ENCODE peak calls at places on chromosomes 5 and 9, in nine cellular contexts. One of them, this sample, is unnamed.

GRCh38 chr5:57032151-57032551 is 80.2 kb upstream of the MIER3 start:
- DNase-seq in tibial nerve: no peak
- DNase-seq in NCI-H510A treated with DMSO at 0.1 percent for 48 hours: no peak
- DNase-seq in germinal center: no peak
- DNase-seq in HT-29: peak; percentile 71
- DNase-seq in AG20443: no peak
- DNase-seq in stimulated activated CD4-positive, alpha-beta T cell treated with anti-CD3 and anti-CD28 coated beads, Interleukin-1b, Interleukin-23, amount 100 ng/mL, for 24 hours: no peak
- DNase-seq in heart left ventricle: no peak
- DNase-seq in prostate gland: no peak
- DNase-seq in this sample: no peak

GRCh38 chr5:73137575-73138530 is 17.5 kb downstream of the TMEM171 start:
- DNase-seq in tibial nerve: no peak
- DNase-seq in NCI-H510A treated with DMSO at 0.1 percent for 48 hours: no peak
- DNase-seq in germinal center: no peak
- DNase-seq in HT-29: no peak
- DNase-seq in AG20443: no peak
- DNase-seq in stimulated activated CD4-positive, alpha-beta T cell treated with anti-CD3 and anti-CD28 coated beads, Interleukin-1b, Interleukin-23, amount 100 ng/mL, for 24 hours: no peak
- DNase-seq in heart left ventricle: no peak
- DNase-seq in prostate gland: no peak
- DNase-seq in this sample: no peak

GRCh38 chr5:144395704-144396103 is 225.0 kb downstream of the KCTD16 start:
- DNase-seq in tibial nerve: no peak
- DNase-seq in NCI-H510A treated with DMSO at 0.1 percent for 48 hours: no peak
- DNase-seq in germinal center: peak; percentile 8
- DNase-seq in HT-29: no peak
- DNase-seq in AG20443: no peak
- DNase-seq in stimulated activated CD4-positive, alpha-beta T cell treated with anti-CD3 and anti-CD28 coated beads, Interleukin-1b, Interleukin-23, amount 100 ng/mL, for 24 hours: no peak
- DNase-seq in heart left ventricle: no peak
- DNase-seq in prostate gland: no peak
- DNase-seq in this sample: no peak

GRCh38 chr5:164600929-164601535 is 1095.6 kb downstream of the MAT2B start:
- DNase-seq in tibial nerve: no peak
- DNase-seq in NCI-H510A treated with DMSO at 0.1 percent for 48 hours: no peak
- DNase-seq in germinal center: no peak
- DNase-seq in HT-29: no peak
- DNase-seq in AG20443: no peak
- DNase-seq in stimulated activated CD4-positive, alpha-beta T cell treated with anti-CD3 and anti-CD28 coated beads, Interleukin-1b, Interleukin-23, amount 100 ng/mL, for 24 hours: no peak
- DNase-seq in heart left ventricle: no peak
- DNase-seq in prostate gland: no peak
- DNase-seq in this sample: no peak

GRCh38 chr9:130627051-130627450 is 37.3 kb upstream of the PRDM12 start:
- DNase-seq in tibial nerve: no peak
- DNase-seq in NCI-H510A treated with DMSO at 0.1 percent for 48 hours: no peak
- DNase-seq in germinal center: no peak
- DNase-seq in HT-29: no peak
- DNase-seq in AG20443: no peak
- DNase-seq in stimulated activated CD4-positive, alpha-beta T cell treated with anti-CD3 and anti-CD28 coated beads, Interleukin-1b, Interleukin-23, amount 100 ng/mL, for 24 hours: no peak
- DNase-seq in heart left ventricle: no peak
- DNase-seq in prostate gland: no peak
- DNase-seq in this sample: no peak

GRCh38 chr5:10902145-10902544 is 141.1 kb upstream of the DAP start:
- DNase-seq in tibial nerve: no peak
- DNase-seq in NCI-H510A treated with DMSO at 0.1 percent for 48 hours: no peak
- DNase-seq in germinal center: no peak
- DNase-seq in HT-29: no peak
- DNase-seq in AG20443: peak; percentile 52
- DNase-seq in stimulated activated CD4-positive, alpha-beta T cell treated with anti-CD3 and anti-CD28 coated beads, Interleukin-1b, Interleukin-23, amount 100 ng/mL, for 24 hours: no peak
- DNase-seq in heart left ventricle: no peak
- DNase-seq in prostate gland: no peak
- DNase-seq in this sample: no peak

GRCh38 chr9:108671794-108672193 is 184.0 kb downstream of the ACTL7B start:
- DNase-seq in tibial nerve: no peak
- DNase-seq in NCI-H510A treated with DMSO at 0.1 percent for 48 hours: no peak
- DNase-seq in germinal center: no peak
- DNase-seq in HT-29: no peak
- DNase-seq in AG20443: peak; percentile 78
- DNase-seq in stimulated activated CD4-positive, alpha-beta T cell treated with anti-CD3 and anti-CD28 coated beads, Interleukin-1b, Interleukin-23, amount 100 ng/mL, for 24 hours: no peak
- DNase-seq in heart left ventricle: no peak
- DNase-seq in prostate gland: no peak
- DNase-seq in this sample: no peak

GRCh38 chr5:92956886-92957285 is 624.1 kb downstream of the NR2F1-AS1 start:
- DNase-seq in tibial nerve: no peak
- DNase-seq in NCI-H510A treated with DMSO at 0.1 percent for 48 hours: no peak
- DNase-seq in germinal center: no peak
- DNase-seq in HT-29: no peak
- DNase-seq in AG20443: no peak
- DNase-seq in stimulated activated CD4-positive, alpha-beta T cell treated with anti-CD3 and anti-CD28 coated beads, Interleukin-1b, Interleukin-23, amount 100 ng/mL, for 24 hours: no peak
- DNase-seq in heart left ventricle: no peak
- DNase-seq in prostate gland: no peak
- DNase-seq in this sample: no peak

GRCh38 chr9:35729700-35730485 is 2.1 kb downstream of the TLN1 start:
- DNase-seq in tibial nerve: no peak
- DNase-seq in NCI-H510A treated with DMSO at 0.1 percent for 48 hours: peak; percentile 3
- DNase-seq in germinal center: peak; percentile 62
- DNase-seq in HT-29: peak; percentile 59
- DNase-seq in AG20443: peak; percentile 86
- DNase-seq in stimulated activated CD4-positive, alpha-beta T cell treated with anti-CD3 and anti-CD28 coated beads, Interleukin-1b, Interleukin-23, amount 100 ng/mL, for 24 hours: no peak
- DNase-seq in heart left ventricle: peak; percentile 83
- DNase-seq in prostate gland: no peak
- DNase-seq in this sample: no peak

GRCh38 chr9:109203761-109204360 is 36.8 kb upstream of the FRRS1L start:
- DNase-seq in tibial nerve: no peak
- DNase-seq in NCI-H510A treated with DMSO at 0.1 percent for 48 hours: no peak
- DNase-seq in germinal center: no peak
- DNase-seq in HT-29: no peak
- DNase-seq in AG20443: no peak
- DNase-seq in stimulated activated CD4-positive, alpha-beta T cell treated with anti-CD3 and anti-CD28 coated beads, Interleukin-1b, Interleukin-23, amount 100 ng/mL, for 24 hours: no peak
- DNase-seq in heart left ventricle: no peak
- DNase-seq in prostate gland: no peak
- DNase-seq in this sample: no peak

This sample was measured in GOT3.